ENCODE peak calls at places on chromosome 14, in four cellular contexts. N is stimulated activated CD8-positive, alpha-beta memory T cell treated with anti-CD3 and anti-CD28 coated beads, Interleukin-2, amount 100 ng/mL, for 1 hour; E is non-pigmented ciliary epithelial cell; J is Calu3. D is an unnamed sample.

GRCh38 chr14:96249016-96249415 is 7.0 kb upstream of the BDKRB1 start:
- DNase-seq in N (no peak), E (no peak), J (no peak), D (peak)

GRCh38 chr14:53152627-53152908 is 555 bp downstream of the DDHD1 start:
- DNase-seq in N (no peak), E (no peak), J (no peak), D (no peak)

GRCh38 chr14:102486513-102487203 is 22.9 kb downstream of the ANKRD9 start:
- DNase-seq in N (no peak), E (no peak), J (no peak), D (no peak)

GRCh38 chr14:94038510-94038909 is 12.4 kb downstream of the OTUB2 start:
- DNase-seq in N (no peak), E (no peak), J (no peak), D (no peak)

GRCh38 chr14:94611179-94611578 is 1.0 kb upstream of the SERPINA3 start:
- DNase-seq in N (no peak), E (no peak), J (no peak), D (no peak)

GRCh38 chr14:58637040-58637390 is 747 bp upstream of the DACT1 start:
- DNase-seq in N (no peak), E (peak), J (no peak), D (no peak)

GRCh38 chr14:77099425-77100167 is 1.5 kb downstream of the CIPC start:
- DNase-seq in N (no peak), E (peak), J (no peak), D (no peak)

GRCh38 chr14:81418057-81418790 is 18.1 kb upstream of the STON2 start:
- DNase-seq in N (no peak), E (no peak), J (no peak), D (no peak)

GRCh38 chr14:56119221-56119967 is 1.2 kb downstream of the PELI2 start:
- DNase-seq in N (no peak), E (no peak), J (peak), D (no peak)

GRCh38 chr14:84085493-84085892 is 1444.5 kb upstream of the FLRT2 start:
- DNase-seq in N (no peak), E (no peak), J (no peak), D (no peak)

GRCh38 chr14:53458368-53458814 is 305.3 kb upstream of the DDHD1 start:
- DNase-seq in N (no peak), E (peak), J (no peak), D (no peak)

GRCh38 chr14:93285048-93285447 is 47.8 kb downstream of the BTBD7 start:
- DNase-seq in N (no peak), E (no peak), J (no peak), D (no peak)